ENCODE peak calls at places on chromosome 2, in seven cellular contexts. H is endothelial cell, G is uterus, E is amniotic stem cell, P is NCI-H345, W is RPMI7951, K is HT-29. R is an unnamed sample.

GRCh38 chr2:239917128-239917956 is 107.8 kb downstream of the NDUFA10 start:
- DNase-seq in H (no peak), G (no peak), E (no peak), P (no peak), W (no peak), K (no peak), R (no peak)

GRCh38 chr2:128563348-128563687 is 244.7 kb upstream of the HS6ST1 start:
- DNase-seq in H (no peak), G (peak), E (peak), P (no peak), W (no peak), K (no peak), R (peak)

GRCh38 chr2:98465456-98466201 is 21.0 kb downstream of the INPP4A start:
- DNase-seq in H (no peak), G (peak), E (no peak), P (peak), W (peak), K (peak), R (peak)

GRCh38 chr2:88176352-88176952 is 6.3 kb downstream of the THNSL2 start:
- DNase-seq in H (no peak), G (no peak), E (no peak), P (peak), W (no peak), K (no peak), R (no peak)

GRCh38 chr2:6922201-6922656 is 5.0 kb downstream of the RNF144A start:
- DNase-seq in H (no peak), G (no peak), E (no peak), P (no peak), W (no peak), K (peak), R (no peak)

GRCh38 chr2:36486546-36487044 is 111.4 kb downstream of the FEZ2 start:
- DNase-seq in H (no peak), G (no peak), E (no peak), P (no peak), W (peak), K (no peak), R (no peak)

GRCh38 chr2:53018830-53019425 is 748.7 kb upstream of the CHAC2 start:
- DNase-seq in H (no peak), G (no peak), E (no peak), P (no peak), W (no peak), K (peak), R (no peak)

GRCh38 chr2:151325696-151326095 is 31.7 kb upstream of the TNFAIP6 start:
- DNase-seq in H (no peak), G (no peak), E (no peak), P (no peak), W (no peak), K (no peak), R (no peak)

GRCh38 chr2:172200495-172201085 is 97.9 kb upstream of the DLX2 start:
- DNase-seq in H (peak), G (no peak), E (no peak), P (no peak), W (peak), K (no peak), R (no peak)

GRCh38 chr2:150478206-150478974 is 9.1 kb downstream of the RND3 start:
- DNase-seq in H (no peak), G (no peak), E (no peak), P (no peak), W (no peak), K (peak), R (no peak)

GRCh38 chr2:235026137-235026536 is 74.3 kb downstream of the SH3BP4 start:
- DNase-seq in H (no peak), G (no peak), E (peak), P (no peak), W (peak), K (peak), R (no peak)

GRCh38 chr2:54063967-54064535 is 51.4 kb upstream of the ACYP2 start:
- DNase-seq in H (no peak), G (no peak), E (no peak), P (no peak), W (no peak), K (no peak), R (no peak)

GRCh38 chr2:208265371-208265806 is 666 bp upstream of the PIKFYVE start:
- DNase-seq in H (peak), G (peak), E (no peak), P (peak), W (peak), K (no peak), R (no peak)

GRCh38 chr2:135745545-135745944 is 3.9 kb downstream of the UBXN4 start:
- DNase-seq in H (no peak), G (no peak), E (no peak), P (no peak), W (peak), K (no peak), R (no peak)

GRCh38 chr2:32772623-32773221 is 144.9 kb downstream of the TTC27 start:
- DNase-seq in H (peak), G (peak), E (no peak), P (peak), W (peak), K (peak), R (no peak)

GRCh38 chr2:120579916-120580685 is 155.6 kb upstream of the GLI2 start:
- DNase-seq in H (no peak), G (no peak), E (no peak), P (peak), W (no peak), K (no peak), R (no peak)

GRCh38 chr2:239876241-239876947 is 148.7 kb downstream of the NDUFA10 start:
- DNase-seq in H (no peak), G (no peak), E (no peak), P (no peak), W (no peak), K (no peak), R (peak)

GRCh38 chr2:27705851-27706622 is 42.3 kb downstream of the SLC4A1AP start:
- DNase-seq in H (no peak), G (peak), E (peak), P (peak), W (peak), K (peak), R (peak)

GRCh38 chr2:58907644-58908043 is 666.5 kb upstream of the FANCL start:
- DNase-seq in H (no peak), G (no peak), E (no peak), P (no peak), W (no peak), K (no peak), R (no peak)

GRCh38 chr2:231321556-231322334 is 73.8 kb upstream of the B3GNT7 start:
- DNase-seq in H (no peak), G (no peak), E (no peak), P (no peak), W (no peak), K (no peak), R (no peak)

GRCh38 chr2:166090900-166091299 is 36.9 kb downstream of the SCN1A start:
- DNase-seq in H (no peak), G (no peak), E (no peak), P (no peak), W (no peak), K (no peak), R (no peak)

GRCh38 chr2:241257419-241258032 is 57.9 kb downstream of the HDLBP start:
- DNase-seq in H (no peak), G (no peak), E (no peak), P (no peak), W (no peak), K (no peak), R (no peak)

GRCh38 chr2:240989451-240990265 is 8.8 kb upstream of the SNED1 start:
- DNase-seq in H (peak), G (peak), E (no peak), P (no peak), W (peak), K (peak), R (no peak)

GRCh38 chr2:71614976-71615768 is 161.8 kb downstream of the DYSF start:
- DNase-seq in H (no peak), G (peak), E (no peak), P (no peak), W (peak), K (no peak), R (peak)

GRCh38 chr2:95261602-95262001 is 12.6 kb upstream of the PROM2 start:
- DNase-seq in H (no peak), G (no peak), E (no peak), P (no peak), W (no peak), K (no peak), R (no peak)

GRCh38 chr2:110729106-110729505 is 3.3 kb upstream of the ACOXL start:
- DNase-seq in H (no peak), G (no peak), E (no peak), P (no peak), W (no peak), K (no peak), R (no peak)

GRCh38 chr2:154433010-154433409 is 265.5 kb upstream of the KCNJ3 start:
- DNase-seq in H (no peak), G (no peak), E (no peak), P (no peak), W (no peak), K (no peak), R (no peak)

GRCh38 chr2:45256173-45256866 is 247.1 kb upstream of the SIX2 start:
- DNase-seq in H (no peak), G (no peak), E (no peak), P (no peak), W (peak), K (no peak), R (no peak)

GRCh38 chr2:199488772-199489400 is 31.1 kb upstream of the SATB2 start:
- DNase-seq in H (peak), G (no peak), E (no peak), P (no peak), W (peak), K (peak), R (peak)